ENCODE peak calls at places on chromosomes 12 and 14, in four cellular contexts. C is HCT116, J is colonic mucosa, K is mammary epithelial cell. W is an unnamed sample.
A peak's percentile ranks its signal among the peaks of the same experiment; 100 is the strongest.

GRCh38 chr14:32702571-32702970 is 236.1 kb upstream of the NPAS3 start:
- DNase-seq in C (no peak), J (peak; percentile 18), K (peak; percentile 21), W (peak; percentile 32)

GRCh38 chr14:97056086-97056485 is 258.9 kb downstream of the VRK1 start:
- DNase-seq in C (no peak), J (no peak), K (no peak), W (no peak)

GRCh38 chr12:120538281-120539156 is 4.4 kb downstream of the RNF10 start:
- DNase-seq in C (no peak), J (peak; percentile 80), K (peak; percentile 74), W (no peak)

GRCh38 chr12:95790912-95791849 is 617 bp upstream of the NTN4 start:
- DNase-seq in C (no peak), J (peak; percentile 38), K (peak; percentile 39), W (no peak)

GRCh38 chr12:101616027-101616494 is 21.3 kb downstream of the MYBPC1 start:
- DNase-seq in C (no peak), J (peak; percentile 49), K (peak; percentile 23), W (no peak)

GRCh38 chr12:131735863-131736806 is 25.2 kb downstream of the SFSWAP start:
- DNase-seq in C (no peak), J (no peak), K (no peak), W (no peak)

GRCh38 chr14:49971156-49972141 is 78.6 kb downstream of the ARF6 start:
- DNase-seq in C (no peak), J (peak; percentile 65), K (no peak), W (no peak)

GRCh38 chr12:31369712-31370521 is 44.0 kb upstream of the SINHCAF start:
- DNase-seq in C (no peak), J (peak; percentile 68), K (no peak), W (no peak)

GRCh38 chr14:67763158-67763822 is 53.1 kb downstream of the ZFYVE26 start:
- DNase-seq in C (no peak), J (peak; percentile 25), K (no peak), W (no peak)

DNA sequence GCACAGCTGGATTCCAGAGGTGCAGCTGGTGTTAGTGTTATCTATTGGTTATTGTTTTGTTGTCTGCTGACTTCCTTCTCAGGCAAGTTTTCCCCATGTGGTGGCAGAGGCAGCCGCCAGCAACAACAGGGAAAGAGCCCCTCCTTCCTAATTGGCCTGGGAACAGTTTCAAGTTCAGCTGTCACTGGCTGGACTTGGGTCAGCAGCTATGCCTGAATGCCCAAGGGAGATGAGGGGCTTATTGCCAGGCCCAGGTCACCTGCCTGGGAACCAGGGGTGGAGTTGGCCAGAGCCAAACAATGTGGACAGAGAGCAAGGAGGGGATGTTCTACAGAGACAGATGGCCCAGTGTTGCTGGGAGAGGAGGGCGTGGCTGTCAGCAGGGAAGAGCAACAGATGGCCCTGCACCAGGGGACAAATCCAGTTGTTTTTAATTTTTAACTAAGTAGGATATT is 38.3 kb downstream of the TPCN1 start:
- DNase-seq in C (no peak), J (peak; percentile 72), K (no peak), W (peak; percentile 78)
- H3K27ac ChIP-seq in C (no peak overlapping the region), J (peak overlapping the region; percentile 60), K (no peak overlapping the region), W (peak overlapping the region; percentile 94)

GRCh38 chr12:57621497-57622292 is 10.5 kb downstream of the ARHGEF25 start:
- DNase-seq in C (peak; percentile 15), J (peak; percentile 50), K (no peak), W (peak; percentile 60)
- H3K27me3 ChIP-seq in C (peaks cover 4% of the 10 kb centered on the region), J (peaks cover 55% of the 10 kb centered on the region), K (peaks cover 11% of the 10 kb centered on the region), W (peaks cover 21% of the 10 kb centered on the region)

GRCh38 chr12:5874514-5874913 is 70.5 kb downstream of the ANO2 start:
- DNase-seq in C (no peak), J (no peak), K (no peak), W (no peak)

GRCh38 chr12:5870183-5870582 is 74.9 kb downstream of the ANO2 start:
- DNase-seq in C (no peak), J (no peak), K (no peak), W (no peak)

GRCh38 chr12:5871741-5872140 is 73.3 kb downstream of the ANO2 start:
- DNase-seq in C (no peak), J (no peak), K (no peak), W (no peak)

GRCh38 chr12:5873341-5873919 is 71.6 kb downstream of the ANO2 start:
- DNase-seq in C (no peak), J (no peak), K (no peak), W (no peak)

DNA sequence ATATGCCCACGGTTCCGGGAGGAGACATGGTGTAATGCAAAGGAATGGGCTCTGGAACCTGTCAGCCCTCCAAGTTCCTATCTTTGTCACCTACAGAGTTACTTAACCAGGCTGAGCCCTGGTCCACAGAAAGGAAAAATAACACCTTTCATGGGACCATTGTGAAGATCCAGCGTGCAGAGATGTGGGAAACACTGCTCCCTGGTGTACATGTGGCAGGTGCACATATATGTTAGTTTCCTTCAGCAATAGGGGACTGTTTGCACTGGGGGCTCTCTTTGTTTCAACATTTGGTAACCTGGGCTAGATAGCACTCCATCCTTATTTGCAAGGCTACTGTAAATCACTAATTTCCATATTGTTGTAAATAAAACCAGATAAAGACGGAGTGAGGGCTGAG is 72.3 kb downstream of the ANO2 start:
- DNase-seq in C (peak; percentile 16), J (no peak), K (no peak), W (no peak)
- TF ChIP-seq CTCF in C (peak; percentile 42), J (no peak), K (no peak), W (peak; percentile 22)

GRCh38 chr14:68947802-68948201 is 31.3 kb downstream of the ACTN1 start:
- DNase-seq in C (no peak), J (peak; percentile 89), K (peak; percentile 49), W (no peak)

GRCh38 chr14:68944162-68944561 is 34.9 kb downstream of the ACTN1 start:
- DNase-seq in C (no peak), J (no peak), K (peak; percentile 42), W (no peak)

GRCh38 chr14:68945190-68945584 is 33.9 kb downstream of the ACTN1 start:
- DNase-seq in C (no peak), J (no peak), K (no peak), W (no peak)

GRCh38 chr14:68945585-68946289 is 33.4 kb downstream of the ACTN1 start:
- DNase-seq in C (no peak), J (peak; percentile 89), K (no peak), W (no peak)

GRCh38 chr14:68946423-68946822 is 32.7 kb downstream of the ACTN1 start:
- DNase-seq in C (no peak), J (no peak), K (no peak), W (no peak)
- H3K27ac ChIP-seq in C (no peak overlapping the region), J (peak overlapping the region; percentile 81), K (peak overlapping the region; percentile 51), W (no peak overlapping the region)

GRCh38 chr12:102950107-102950949 is 7.1 kb upstream of the ASCL1 start:
- DNase-seq in C (no peak), J (no peak), K (no peak), W (no peak)

GRCh38 chr12:102950950-102951490 is 6.5 kb upstream of the ASCL1 start:
- DNase-seq in C (no peak), J (no peak), K (no peak), W (no peak)

GRCh38 chr12:102953221-102953620 is 4.3 kb upstream of the ASCL1 start:
- DNase-seq in C (no peak), J (no peak), K (no peak), W (no peak)

GRCh38 chr12:102946042-102946441 is 11.4 kb upstream of the ASCL1 start:
- DNase-seq in C (no peak), J (no peak), K (no peak), W (no peak)

DNA sequence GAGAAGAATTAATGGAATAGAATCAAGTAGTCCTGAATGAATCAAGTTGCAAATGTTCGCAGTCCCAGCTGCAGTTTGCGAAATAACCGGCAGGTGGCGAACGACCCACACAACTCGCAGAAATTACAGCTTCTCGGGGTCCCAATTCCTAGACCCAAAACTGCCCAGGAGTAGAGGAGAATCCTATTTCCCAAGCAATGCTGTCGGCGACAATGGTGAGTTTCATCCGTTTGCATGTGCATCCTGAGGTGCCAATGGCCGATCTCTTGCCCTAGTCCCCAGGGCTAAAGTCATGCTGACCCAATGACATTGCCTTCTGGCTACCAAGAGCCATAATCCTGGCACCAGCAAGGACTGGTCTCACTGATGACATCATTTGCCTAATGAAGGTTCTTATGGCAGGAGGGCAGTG is 8.5 kb upstream of the ASCL1 start:
- DNase-seq in C (peak; percentile 23), J (peak; percentile 46), K (no peak), W (peak; percentile 72)
- H3K27me3 ChIP-seq in C (peaks cover 26% of the 10 kb centered on the region), J (peaks cover 26% of the 10 kb centered on the region), K (peaks cover 25% of the 10 kb centered on the region), W (peaks cover 14% of the 10 kb centered on the region)

DNA sequence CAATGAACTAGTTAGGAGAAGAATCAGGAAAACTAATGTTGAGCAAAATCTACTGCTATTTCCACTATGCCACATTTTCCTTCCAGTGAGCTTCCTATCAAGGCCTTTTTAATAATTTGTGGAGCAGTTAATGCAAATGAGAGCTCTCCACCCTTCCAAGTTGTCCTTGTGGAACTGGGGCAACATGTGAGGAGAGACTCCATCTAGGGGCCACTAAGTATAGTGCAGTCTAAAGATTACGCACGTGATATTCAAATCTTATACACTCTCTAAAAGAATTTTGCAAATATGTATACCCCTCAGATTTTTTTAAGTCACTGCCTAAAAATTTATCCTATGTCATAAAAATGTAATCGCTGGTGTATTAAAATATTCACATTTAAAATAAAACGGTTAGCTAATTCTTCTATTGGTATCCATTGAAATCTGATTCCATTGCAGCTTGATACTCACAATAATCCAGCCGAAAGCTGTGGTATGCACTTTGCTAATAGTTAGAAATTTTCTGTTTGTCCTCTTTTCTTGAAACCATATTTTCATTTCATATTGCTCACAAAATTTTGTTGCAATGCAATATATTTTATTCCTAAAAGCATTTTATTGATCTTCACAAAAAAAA is 100.1 kb downstream of the PAH start:
- DNase-seq in C (peak; percentile 18), J (no peak), K (peak; percentile 13), W (no peak)
- TF ChIP-seq CTCF in C (peak; percentile 26), J (peak; percentile 25), K (peak; percentile 74), W (peak; percentile 67)

GRCh38 chr12:27823038-27823437 is 43.0 kb upstream of the MANSC4 start:
- DNase-seq in C (no peak), J (no peak), K (no peak), W (no peak)
- H3K27ac ChIP-seq in C (no peak overlapping the region), J (no peak overlapping the region), K (peak overlapping the region; percentile 100), W (no peak overlapping the region)

DNA sequence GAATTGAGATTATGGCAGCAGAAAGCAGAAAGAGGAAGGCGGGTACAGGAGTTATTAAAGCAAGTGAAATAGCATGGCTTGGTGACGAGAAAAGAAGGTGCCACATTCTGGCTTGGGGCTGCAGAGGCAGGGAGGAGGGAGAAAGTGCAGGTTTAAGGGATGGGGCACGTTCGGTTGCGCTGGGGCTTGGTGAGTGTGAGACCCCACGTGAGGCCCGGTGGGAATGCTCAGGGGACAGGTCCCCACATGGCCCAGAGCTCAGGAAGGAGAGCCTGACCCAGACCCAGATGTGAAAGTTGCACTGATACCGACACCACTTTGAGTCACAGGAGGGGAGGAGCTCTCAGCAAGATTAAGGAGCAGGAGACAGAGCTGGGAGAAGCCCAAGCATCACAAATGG is 187.1 kb downstream of the PIWIL1 start:
- DNase-seq in C (no peak), J (no peak), K (no peak), W (no peak)
- H3K27me3 ChIP-seq in C (peaks cover 13% of the 10 kb centered on the region), J (no peaks in the 10 kb centered on the region), K (no peaks in the 10 kb centered on the region), W (peaks cover 3% of the 10 kb centered on the region)

GRCh38 chr14:51398898-51399297 is 158.9 kb downstream of the TMX1 start:
- DNase-seq in C (no peak), J (no peak), K (peak; percentile 99), W (no peak)
- TF ChIP-seq CTCF in C (no peak), J (no peak), K (no peak), W (no peak)